ENCODE peak calls at places on chromosomes 3 and 15, in five cellular contexts. B is ovary, X is heart right ventricle, J is H1, N is HFF-Myc. R is an unnamed sample.
A peak's percentile ranks its signal among the peaks of the same experiment; 100 is the strongest.

GRCh38 chr3:128001576-128001975 is 50.7 kb upstream of the SEC61A1 start:
- DNase-seq in N (no peak), X (no peak), J (no peak), B (no peak), R (no peak)

GRCh38 chr3:60028243-60028642 is 978.4 kb upstream of the CFAP20DC start:
- DNase-seq in J (no peak), N (no peak), B (no peak), X (no peak), R (no peak)

GRCh38 chr3:188680189-188680588 is 491.6 kb upstream of the TPRG1 start:
- DNase-seq in N (no peak), B (no peak), X (no peak), J (no peak), R (no peak)

GRCh38 chr15:57118013-57118799 is 199.8 kb downstream of the TCF12 start:
- DNase-seq in B (no peak), N (no peak), J (no peak), X (no peak), R (peak; percentile 42)

GRCh38 chr3:178131801-178132200 is 404.4 kb upstream of the KCNMB2 start:
- DNase-seq in B (no peak), J (no peak), N (no peak), X (no peak), R (no peak)

GRCh38 chr3:4825572-4826236 is 153.5 kb upstream of the BHLHE40 start:
- DNase-seq in B (no peak), N (no peak), X (peak; percentile 67), J (no peak), R (no peak)

GRCh38 chr15:77012868-77013267 is 17.9 kb downstream of the PSTPIP1 start:
- DNase-seq in X (no peak), N (no peak), B (no peak), J (no peak), R (no peak)

GRCh38 chr15:61033319-61033718 is 195.8 kb downstream of the RORA start:
- DNase-seq in N (no peak), B (no peak), X (no peak), J (no peak), R (no peak)

GRCh38 chr15:65888998-65889397 is 19.7 kb downstream of the RAB11A start:
- DNase-seq in B (no peak), J (no peak), X (no peak), N (no peak), R (no peak)

GRCh38 chr3:136750209-136750921 is 1.8 kb downstream of the STAG1 start:
- DNase-seq in J (no peak), N (no peak), B (no peak), X (no peak), R (no peak)

GRCh38 chr15:60526127-60526616 is 47.2 kb upstream of the ICE2 start:
- DNase-seq in N (no peak), X (peak; percentile 31), J (no peak), B (no peak), R (no peak)

GRCh38 chr3:94082412-94082937 is 19.6 kb downstream of the NSUN3 start:
- DNase-seq in X (no peak), B (no peak), N (no peak), J (no peak), R (no peak)

GRCh38 chr3:69807674-69808073 is 68.4 kb downstream of the MITF start:
- DNase-seq in X (no peak), B (no peak), J (no peak), N (no peak), R (no peak)

GRCh38 chr3:72351536-72351935 is 496.7 kb downstream of the SHQ1 start:
- DNase-seq in B (no peak), X (no peak), J (no peak), N (no peak), R (no peak)

GRCh38 chr3:25532763-25533162 is 104.7 kb downstream of the RARB start:
- DNase-seq in N (no peak), B (no peak), J (peak; percentile 13), X (no peak), R (no peak)

GRCh38 chr3:72338082-72338941 is 509.9 kb downstream of the SHQ1 start:
- DNase-seq in J (no peak), B (no peak), N (no peak), X (no peak), R (no peak)

GRCh38 chr15:28114721-28115622 is 15.9 kb upstream of the OCA2 start:
- DNase-seq in B (no peak), X (no peak), N (no peak), J (no peak), R (no peak)

GRCh38 chr3:27643355-27643754 is 78.8 kb downstream of the EOMES start:
- DNase-seq in X (no peak), N (no peak), J (no peak), B (no peak), R (no peak)

GRCh38 chr3:12944413-12944812 is 103.0 kb upstream of the RPL32 start:
- DNase-seq in X (no peak), B (no peak), N (no peak), J (no peak), R (no peak)
- H3K4me3 ChIP-seq in X (no peak overlapping the region), B (no peak overlapping the region), N (no peak overlapping the region), J (no peak overlapping the region), R (no peak overlapping the region)

DNA sequence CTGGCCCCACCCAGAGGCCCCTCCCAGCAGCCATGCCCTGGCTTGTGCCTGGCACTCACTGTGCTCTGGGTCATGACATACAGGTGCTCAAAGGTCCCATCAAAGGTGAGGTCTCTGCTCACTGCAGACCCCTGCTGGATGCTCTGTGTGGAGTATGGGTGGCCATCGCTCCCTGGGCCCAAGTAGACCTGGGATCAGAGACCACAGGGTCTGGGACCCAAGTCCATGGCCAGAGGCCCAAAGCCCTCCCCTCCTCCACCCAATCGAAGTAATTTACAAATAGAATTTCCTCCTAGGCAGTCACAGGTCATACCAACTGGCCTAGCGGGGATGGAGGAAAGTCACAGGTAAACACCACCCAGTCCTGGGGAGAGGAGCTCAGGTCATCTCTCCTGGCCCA is 7.6 kb downstream of the PLXNB1 start:
- DNase-seq in B (no peak), N (no peak), J (no peak), X (no peak), R (no peak)
- TF ChIP-seq CTCF in B (no peak), N (peak; percentile 4), J (no peak), X (no peak), R (peak; percentile 24)

GRCh38 chr15:39934415-39935044 is 615 bp downstream of the EIF2AK4 start:
- DNase-seq in X (no peak), N (no peak), J (no peak), B (no peak), R (no peak)

GRCh38 chr15:39931615-39932014 is 2.3 kb upstream of the EIF2AK4 start:
- DNase-seq in N (no peak), X (no peak), J (no peak), B (no peak), R (no peak)

GRCh38 chr15:39936187-39936586 is 2.3 kb downstream of the EIF2AK4 start:
- DNase-seq in N (no peak), X (no peak), J (no peak), B (no peak), R (no peak)

GRCh38 chr15:39936681-39937080 is 2.8 kb downstream of the EIF2AK4 start:
- DNase-seq in B (no peak), J (no peak), N (no peak), X (no peak), R (no peak)

GRCh38 chr15:39935241-39935640 is 1.3 kb downstream of the EIF2AK4 start:
- DNase-seq in N (no peak), X (no peak), J (no peak), B (no peak), R (no peak)
- H3K4me3 ChIP-seq in N (peak overlapping the region; percentile 62), X (peak overlapping the region; percentile 78), J (peak overlapping the region; percentile 91), B (no peak overlapping the region), R (peak overlapping the region; percentile 78)

DNA sequence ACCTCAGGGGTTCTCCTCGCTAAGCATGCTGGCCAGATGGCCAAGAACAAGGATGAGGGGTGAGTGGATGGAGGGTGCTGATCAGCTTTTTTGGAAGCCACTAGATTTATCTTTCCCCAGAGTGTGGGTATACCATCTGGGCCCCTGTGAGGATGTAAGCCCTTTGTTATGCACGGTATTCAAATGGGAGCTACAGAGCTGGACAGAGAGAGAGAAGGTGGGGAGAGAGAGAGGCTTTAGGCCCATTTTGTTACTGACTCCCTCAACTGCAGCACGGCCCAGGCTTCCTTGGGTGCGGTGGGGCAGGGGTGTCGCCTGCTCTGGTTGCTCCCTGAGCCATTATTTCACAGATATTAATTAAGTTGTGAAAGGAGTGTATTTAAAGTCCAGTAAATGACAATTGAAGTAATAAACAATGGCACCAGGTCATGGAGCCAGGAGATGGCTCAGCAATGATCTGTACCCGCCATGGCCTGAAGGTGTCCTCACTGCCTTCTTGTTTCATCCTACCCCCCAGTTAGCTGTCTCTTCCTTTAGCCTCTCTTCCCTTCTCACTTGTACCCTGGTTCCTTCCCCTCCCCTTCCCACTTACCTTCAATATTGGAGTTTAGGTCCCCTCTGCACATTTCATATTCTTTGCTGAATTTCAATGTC is 158.0 kb downstream of the CLSTN2 start:
- DNase-seq in N (no peak), J (no peak), X (no peak), B (no peak), R (no peak)
- TF ChIP-seq CTCF in N (no peak), J (peak; percentile 34), X (no peak), B (no peak), R (peak; percentile 21)

DNA sequence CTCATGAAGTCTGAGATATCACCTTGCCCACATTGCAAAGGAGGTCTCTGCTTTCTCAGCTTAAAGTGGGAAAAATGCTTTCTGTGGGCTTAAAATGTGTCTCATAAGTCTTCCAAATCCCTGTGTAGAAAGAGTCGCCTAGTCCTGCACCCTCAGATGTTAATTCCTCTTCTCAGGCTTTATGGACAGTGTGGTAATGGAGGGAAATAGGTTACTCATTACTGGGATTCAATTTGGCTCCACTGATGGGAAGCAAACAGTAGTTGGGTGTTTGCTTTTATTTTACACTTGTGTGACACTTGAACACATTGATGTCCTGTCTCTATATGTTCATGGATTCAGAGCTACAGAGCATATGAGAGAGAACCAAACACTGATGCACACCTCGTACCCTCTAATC is 8.5 kb downstream of the PTPRG start:
- DNase-seq in J (no peak), B (no peak), X (no peak), N (no peak), R (no peak)
- H3K4me3 ChIP-seq in J (no peak overlapping the region), B (no peak overlapping the region), X (no peak overlapping the region), N (no peak overlapping the region), R (no peak overlapping the region)

GRCh38 chr3:146421814-146422748 is 47.3 kb downstream of the PLSCR2 start:
- DNase-seq in N (no peak), B (no peak), X (no peak), J (no peak), R (no peak)
- TF ChIP-seq CTCF in N (no peak), B (no peak), X (no peak), J (no peak), R (no peak)

GRCh38 chr3:171506743-171507319 is 46.6 kb upstream of the TNIK start:
- DNase-seq in B (no peak), X (no peak), N (no peak), J (no peak), R (no peak)
- H3K4me3 ChIP-seq in B (no peak overlapping the region), X (no peak overlapping the region), N (no peak overlapping the region), J (no peak overlapping the region), R (no peak overlapping the region)

GRCh38 chr15:40906101-40906946 is 12.1 kb downstream of the VPS18 start:
- DNase-seq in B (peak; percentile 86), J (peak; percentile 65), N (peak; percentile 92), X (peak; percentile 95), R (peak; percentile 47)
- TF ChIP-seq CTCF in B (peak; percentile 90), J (peak; percentile 97), N (peak; percentile 80), X (peak; percentile 84), R (peak; percentile 81)

R was measured in retinal pigment epithelial cell.